ENCODE peak calls at places on chromosome 5, in nine cellular contexts. W, P, R, S, M, X, D, A and T are unnamed samples.

GRCh38 chr5:93477791-93478190 is 103.2 kb downstream of the NR2F1-AS1 start:
- DNase-seq in W (no peak), P (no peak), R (no peak), S (no peak), M (no peak), X (no peak), D (no peak), A (no peak), T (no peak)

GRCh38 chr5:169801324-169801777 is 164.3 kb downstream of the DOCK2 start:
- DNase-seq in W (no peak), P (no peak), R (no peak), S (no peak), M (no peak), X (no peak), D (no peak), A (no peak), T (no peak)

GRCh38 chr5:179880066-179880650 is 21.5 kb upstream of the MRNIP start:
- DNase-seq in W (no peak), P (no peak), R (no peak), S (no peak), M (no peak), X (no peak), D (no peak), A (no peak), T (no peak)

GRCh38 chr5:43305948-43306563 is 7.2 kb downstream of the HMGCS1 start:
- DNase-seq in W (peak; percentile 21), P (no peak), R (no peak), S (no peak), M (no peak), X (no peak), D (no peak), A (no peak), T (peak; percentile 32)

GRCh38 chr5:68229416-68229815 is 13.9 kb downstream of the PIK3R1 start:
- DNase-seq in W (no peak), P (no peak), R (no peak), S (no peak), M (no peak), X (no peak), D (no peak), A (no peak), T (no peak)

GRCh38 chr5:173527671-173528070 is 88.8 kb downstream of the BOD1 start:
- DNase-seq in W (no peak), P (no peak), R (no peak), S (no peak), M (no peak), X (no peak), D (no peak), A (no peak), T (no peak)

GRCh38 chr5:176407456-176408244 is 8.7 kb downstream of the CLTB start:
- DNase-seq in W (no peak), P (no peak), R (no peak), S (no peak), M (no peak), X (no peak), D (peak; percentile 29), A (no peak), T (no peak)

GRCh38 chr5:38466444-38467189 is 89.8 kb downstream of the LIFR start:
- DNase-seq in W (no peak), P (peak; percentile 91), R (no peak), S (no peak), M (peak; percentile 66), X (peak; percentile 91), D (peak; percentile 83), A (no peak), T (peak; percentile 51)

GRCh38 chr5:132219289-132219970 is 8.2 kb downstream of the P4HA2 start:
- DNase-seq in W (no peak), P (no peak), R (no peak), S (no peak), M (no peak), X (no peak), D (no peak), A (no peak), T (no peak)

GRCh38 chr5:1208743-1209551 is 7.6 kb downstream of the SLC6A19 start:
- DNase-seq in W (no peak), P (peak; percentile 34), R (no peak), S (peak; percentile 64), M (no peak), X (no peak), D (peak; percentile 12), A (no peak), T (no peak)

GRCh38 chr5:50583621-50584020 is 82.8 kb upstream of the PARP8 start:
- DNase-seq in W (no peak), P (no peak), R (no peak), S (no peak), M (no peak), X (no peak), D (no peak), A (no peak), T (no peak)

GRCh38 chr5:27450607-27451006 is 412.2 kb upstream of the CDH9 start:
- DNase-seq in W (no peak), P (no peak), R (no peak), S (no peak), M (no peak), X (no peak), D (no peak), A (no peak), T (peak; percentile 12)

GRCh38 chr5:54387031-54387430 is 68.5 kb upstream of the HSPB3 start:
- DNase-seq in W (no peak), P (no peak), R (no peak), S (no peak), M (no peak), X (no peak), D (no peak), A (no peak), T (no peak)

GRCh38 chr5:55232985-55233928 is at the start of gene CCNO:
- DNase-seq in W (peak; percentile 71), P (peak; percentile 74), R (peak; percentile 44), S (no peak), M (no peak), X (peak; percentile 74), D (peak; percentile 67), A (peak; percentile 55), T (peak; percentile 87)

GRCh38 chr5:151720195-151720594 is 33.5 kb upstream of the SPARC start:
- DNase-seq in W (no peak), P (no peak), R (no peak), S (no peak), M (no peak), X (no peak), D (no peak), A (no peak), T (no peak)

GRCh38 chr5:87022415-87022814 is 245.3 kb upstream of the RASA1 start:
- DNase-seq in W (no peak), P (no peak), R (no peak), S (no peak), M (no peak), X (no peak), D (no peak), A (no peak), T (no peak)

GRCh38 chr5:157309796-157310195 is 43.9 kb downstream of the CYFIP2 start:
- DNase-seq in W (no peak), P (no peak), R (no peak), S (no peak), M (no peak), X (no peak), D (no peak), A (no peak), T (no peak)

GRCh38 chr5:165627548-165628170 is 2122.2 kb downstream of the MAT2B start:
- DNase-seq in W (no peak), P (no peak), R (no peak), S (peak; percentile 52), M (no peak), X (no peak), D (no peak), A (no peak), T (no peak)

GRCh38 chr5:162068412-162068811 is 839 bp downstream of the GABRG2 start:
- DNase-seq in W (no peak), P (no peak), R (no peak), S (peak; percentile 15), M (no peak), X (no peak), D (peak; percentile 10), A (no peak), T (no peak)

GRCh38 chr5:1133510-1134255 is 21.8 kb upstream of the SLC12A7 start:
- DNase-seq in W (peak; percentile 67), P (no peak), R (no peak), S (no peak), M (no peak), X (no peak), D (peak; percentile 48), A (no peak), T (no peak)

GRCh38 chr5:128844354-128844923 is 120.8 kb upstream of the SLC27A6 start:
- DNase-seq in W (no peak), P (no peak), R (no peak), S (no peak), M (no peak), X (no peak), D (no peak), A (no peak), T (no peak)

GRCh38 chr5:142512041-142512679 is 173.7 kb downstream of the FGF1 start:
- DNase-seq in W (no peak), P (no peak), R (no peak), S (no peak), M (no peak), X (no peak), D (no peak), A (no peak), T (no peak)

GRCh38 chr5:14036514-14036913 is 92.0 kb upstream of the DNAH5 start:
- DNase-seq in W (no peak), P (no peak), R (no peak), S (no peak), M (no peak), X (no peak), D (no peak), A (no peak), T (peak; percentile 63)

GRCh38 chr5:142186821-142187594 is 78.4 kb downstream of the NDFIP1 start:
- DNase-seq in W (no peak), P (no peak), R (no peak), S (no peak), M (no peak), X (no peak), D (no peak), A (no peak), T (no peak)

GRCh38 chr5:64789457-64789856 is 20.7 kb downstream of the CWC27 start:
- DNase-seq in W (no peak), P (no peak), R (no peak), S (no peak), M (no peak), X (no peak), D (no peak), A (no peak), T (no peak)

GRCh38 chr5:172546196-172546595 is 91.9 kb upstream of the SH3PXD2B start:
- DNase-seq in W (no peak), P (no peak), R (no peak), S (no peak), M (no peak), X (no peak), D (no peak), A (no peak), T (no peak)

GRCh38 chr5:119063579-119064379 is 7.1 kb upstream of the DMXL1 start:
- DNase-seq in W (no peak), P (no peak), R (no peak), S (no peak), M (no peak), X (no peak), D (no peak), A (no peak), T (peak; percentile 81)

GRCh38 chr5:103111458-103111857 is 8.5 kb downstream of the GIN1 start:
- DNase-seq in W (no peak), P (no peak), R (no peak), S (no peak), M (no peak), X (no peak), D (no peak), A (no peak), T (no peak)

GRCh38 chr5:95631265-95631957 is 11.5 kb downstream of the GPR150 start:
- DNase-seq in W (no peak), P (no peak), R (no peak), S (no peak), M (no peak), X (no peak), D (no peak), A (no peak), T (peak; percentile 66)